ENCODE peak calls at places on chromosomes 16 and 17, in eight cellular contexts. H is Karpas-422, O is mammary epithelial cell, X is fibroblast of lung, M is neuronal stem cell, A is endothelial cell of umbilical vein, Y is GM23248, S is PC-9. V is an unnamed sample.

GRCh38 chr17:73341350-73342056 is 29.7 kb upstream of the CDC42EP4 start:
- DNase-seq in H (no peak), O (no peak), X (no peak), M (no peak), A (no peak), Y (no peak), S (no peak), V (peak)

GRCh38 chr17:518047-518735 is 165.6 kb upstream of the RPH3AL start:
- DNase-seq in H (no peak), O (no peak), X (no peak), M (no peak), A (peak), Y (no peak), S (no peak), V (no peak)

GRCh38 chr16:57531635-57532220 is 4.6 kb downstream of the CCDC102A start:
- DNase-seq in H (no peak), O (no peak), X (no peak), M (no peak), A (no peak), Y (no peak), S (no peak), V (peak)

GRCh38 chr17:27576429-27577123 is 54.4 kb upstream of the LGALS9 start:
- DNase-seq in H (no peak), O (no peak), X (peak), M (no peak), A (no peak), Y (peak), S (peak), V (peak)

GRCh38 chr16:80463303-80463702 is 77.5 kb upstream of the DYNLRB2 start:
- DNase-seq in H (no peak), O (no peak), X (no peak), M (no peak), A (no peak), Y (no peak), S (no peak), V (no peak)

GRCh38 chr16:22217890-22218730 is 12.0 kb downstream of the EEF2K start:
- DNase-seq in H (peak), O (no peak), X (no peak), M (no peak), A (no peak), Y (no peak), S (no peak), V (peak)

GRCh38 chr17:73186283-73186682 is 6.6 kb upstream of the COG1 start:
- DNase-seq in H (no peak), O (no peak), X (no peak), M (no peak), A (no peak), Y (no peak), S (no peak), V (no peak)

GRCh38 chr17:35732806-35733136 is 1.3 kb downstream of the RASL10B start:
- DNase-seq in H (no peak), O (no peak), X (no peak), M (no peak), A (no peak), Y (no peak), S (no peak), V (peak)

GRCh38 chr17:69213059-69213813 is 15.4 kb downstream of the ABCA10 start:
- DNase-seq in H (peak), O (peak), X (no peak), M (no peak), A (no peak), Y (no peak), S (no peak), V (no peak)

GRCh38 chr17:32491371-32492280 is 4.8 kb downstream of the CDK5R1 start:
- DNase-seq in H (no peak), O (no peak), X (no peak), M (no peak), A (no peak), Y (no peak), S (no peak), V (peak)

GRCh38 chr17:47135235-47135634 is 53.9 kb downstream of the CDC27 start:
- DNase-seq in H (no peak), O (no peak), X (no peak), M (no peak), A (no peak), Y (no peak), S (no peak), V (no peak)

GRCh38 chr16:24051125-24051524 is 205.0 kb upstream of the CACNG3 start:
- DNase-seq in H (no peak), O (no peak), X (no peak), M (no peak), A (no peak), Y (no peak), S (no peak), V (no peak)

GRCh38 chr17:17044846-17045561 is 2.7 kb downstream of the MPRIP start:
- DNase-seq in H (peak), O (peak), X (peak), M (no peak), A (peak), Y (peak), S (peak), V (peak)

GRCh38 chr16:21100447-21100846 is 50.2 kb downstream of the DNAH3 start:
- DNase-seq in H (no peak), O (peak), X (peak), M (no peak), A (no peak), Y (peak), S (no peak), V (peak)

GRCh38 chr16:60922920-60923319 is 1113.3 kb downstream of the CDH8 start:
- DNase-seq in H (no peak), O (no peak), X (no peak), M (no peak), A (no peak), Y (no peak), S (no peak), V (no peak)

GRCh38 chr16:79658301-79659001 is 57.9 kb upstream of the MAF start:
- DNase-seq in H (no peak), O (peak), X (peak), M (no peak), A (no peak), Y (peak), S (no peak), V (peak)

GRCh38 chr16:46972429-46972970 is 974 bp downstream of the DNAJA2 start:
- DNase-seq in H (peak), O (peak), X (peak), M (no peak), A (peak), Y (peak), S (peak), V (peak)

GRCh38 chr17:35793257-35793656 is 2.2 kb downstream of the MMP28 start:
- DNase-seq in H (no peak), O (peak), X (no peak), M (no peak), A (no peak), Y (no peak), S (no peak), V (peak)

GRCh38 chr17:76161113-76161512 is 20.1 kb upstream of the FOXJ1 start:
- DNase-seq in H (no peak), O (no peak), X (no peak), M (no peak), A (no peak), Y (no peak), S (no peak), V (no peak)

GRCh38 chr17:83178533-83179201 is 99.3 kb downstream of the METRNL start:
- DNase-seq in H (no peak), O (no peak), X (no peak), M (no peak), A (no peak), Y (no peak), S (no peak), V (peak)

GRCh38 chr17:40533896-40534295 is 31.4 kb downstream of the CCR7 start:
- DNase-seq in H (no peak), O (no peak), X (no peak), M (no peak), A (no peak), Y (no peak), S (no peak), V (no peak)

GRCh38 chr16:4500283-4500682 is 24.1 kb downstream of the HMOX2 start:
- DNase-seq in H (no peak), O (peak), X (peak), M (no peak), A (peak), Y (peak), S (peak), V (peak)

GRCh38 chr17:55202906-55203305 is 61.9 kb upstream of the HLF start:
- DNase-seq in H (no peak), O (no peak), X (no peak), M (no peak), A (no peak), Y (no peak), S (no peak), V (no peak)

GRCh38 chr17:37117743-37118142 is 169.0 kb downstream of the AATF start:
- DNase-seq in H (no peak), O (no peak), X (no peak), M (no peak), A (no peak), Y (no peak), S (no peak), V (no peak)

GRCh38 chr16:22727285-22728166 is 86.4 kb upstream of the HS3ST2 start:
- DNase-seq in H (no peak), O (peak), X (no peak), M (no peak), A (no peak), Y (no peak), S (no peak), V (no peak)

GRCh38 chr16:64740261-64740660 is 381.6 kb downstream of the CDH11 start:
- DNase-seq in H (no peak), O (no peak), X (no peak), M (no peak), A (no peak), Y (no peak), S (no peak), V (no peak)

GRCh38 chr16:71564377-71564967 is 12.4 kb downstream of the TAT start:
- DNase-seq in H (no peak), O (no peak), X (no peak), M (no peak), A (no peak), Y (peak), S (no peak), V (no peak)

GRCh38 chr17:48026503-48027321 is 10.9 kb downstream of the COPZ2 start:
- DNase-seq in H (peak), O (peak), X (peak), M (peak), A (peak), Y (peak), S (peak), V (peak)

GRCh38 chr17:35612924-35613521 is 25.9 kb downstream of the AP2B1 start:
- DNase-seq in H (peak), O (peak), X (peak), M (peak), A (peak), Y (peak), S (peak), V (no peak)

GRCh38 chr16:27450836-27451341 is 48.9 kb downstream of the IL21R start:
- DNase-seq in H (peak), O (no peak), X (peak), M (no peak), A (no peak), Y (peak), S (no peak), V (peak)

GRCh38 chr16:66629856-66630255 is 25.4 kb downstream of the CMTM3 start:
- DNase-seq in H (no peak), O (no peak), X (no peak), M (no peak), A (no peak), Y (no peak), S (no peak), V (no peak)

GRCh38 chr17:56886288-56886721 is 27.5 kb downstream of the TRIM25 start:
- DNase-seq in H (no peak), O (no peak), X (no peak), M (no peak), A (no peak), Y (no peak), S (no peak), V (no peak)

GRCh38 chr17:63106050-63106449 is 140.0 kb downstream of the TANC2 start:
- DNase-seq in H (no peak), O (no peak), X (no peak), M (no peak), A (no peak), Y (no peak), S (no peak), V (no peak)

GRCh38 chr17:43092891-43093290 is 32.3 kb downstream of the BRCA1 start:
- DNase-seq in H (no peak), O (no peak), X (no peak), M (no peak), A (peak), Y (peak), S (no peak), V (no peak)

GRCh38 chr16:67922740-67923139 is 8.9 kb downstream of the CTRL start:
- DNase-seq in H (peak), O (no peak), X (no peak), M (no peak), A (no peak), Y (no peak), S (no peak), V (peak)

GRCh38 chr16:52545544-52546262 is 1.2 kb downstream of the TOX3 start:
- DNase-seq in H (no peak), O (no peak), X (no peak), M (no peak), A (no peak), Y (no peak), S (no peak), V (no peak)

GRCh38 chr17:82236142-82236971 is 7.5 kb downstream of the SLC16A3 start:
- DNase-seq in H (peak), O (peak), X (peak), M (peak), A (peak), Y (peak), S (no peak), V (peak)

GRCh38 chr17:66865151-66865550 is 30.2 kb downstream of the CACNG5 start:
- DNase-seq in H (no peak), O (no peak), X (peak), M (no peak), A (no peak), Y (peak), S (no peak), V (no peak)
- H3K4me2 ChIP-seq in H (no peak), O (no peak), X (no peak), M (no peak), A (no peak), Y (no peak), S (no peak), V (no peak)

GRCh38 chr16:29708917-29709600 is 30.1 kb downstream of the QPRT start:
- DNase-seq in H (peak), O (no peak), X (no peak), M (no peak), A (no peak), Y (no peak), S (no peak), V (no peak)
- H3K4me3 ChIP-seq in H (peak), O (no peak), X (no peak), M (peak), A (no peak), Y (no peak), S (no peak), V (no peak)

GRCh38 chr16:90022209-90023077 is 3.2 kb upstream of the DBNDD1 start:
- DNase-seq in H (no peak), O (peak), X (peak), M (no peak), A (peak), Y (peak), S (peak), V (peak)
- H2AFZ ChIP-seq in H (no peak), O (peak), X (peak), M (no peak), A (peak), Y (peak), S (peak), V (peak)

DNA sequence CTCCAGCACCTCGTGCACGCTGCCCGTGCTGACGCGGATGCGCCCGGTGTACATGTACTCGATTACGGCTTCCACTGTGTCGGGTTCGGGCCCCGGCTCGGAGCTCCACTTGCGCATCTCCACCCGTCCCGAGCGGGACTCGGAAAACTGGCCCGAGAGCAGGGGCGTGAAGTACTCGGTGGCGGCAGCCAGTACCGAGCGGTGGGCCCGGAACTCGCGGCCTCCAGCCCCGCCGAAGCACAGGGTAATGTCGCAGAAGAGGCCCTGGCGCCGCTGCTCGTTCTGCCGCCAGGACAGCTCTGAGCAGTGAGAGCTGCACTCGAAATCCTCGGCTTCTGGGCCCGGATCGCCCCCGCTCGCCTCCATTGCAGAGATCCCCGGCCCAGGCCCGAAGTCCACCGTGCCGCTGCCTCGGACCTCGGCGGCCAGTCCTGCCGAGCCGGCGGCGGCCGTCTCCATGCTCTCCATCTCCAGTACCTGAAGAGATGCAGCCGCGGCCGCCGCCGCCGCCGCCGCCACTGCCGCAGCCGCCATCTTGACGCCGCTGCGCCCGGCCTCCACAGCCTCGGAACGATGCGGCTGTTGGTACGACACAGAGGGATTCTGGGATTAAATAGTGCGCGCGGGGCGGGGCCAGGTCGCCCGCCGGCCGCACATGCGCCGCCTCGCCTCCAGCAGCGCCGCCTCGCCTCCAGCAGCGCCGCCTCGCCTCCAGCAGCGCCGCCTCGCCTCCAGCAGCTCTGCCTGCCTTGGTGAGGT is at the start of gene KLHL11:
- DNase-seq in H (peak), O (peak), X (peak), M (peak), A (peak), Y (peak), S (peak), V (peak)
- H3K4me2 ChIP-seq in H (peak), O (peak), X (peak), M (peak), A (peak), Y (peak), S (peak), V (peak)

V was measured in osteoblast.